ENCODE peak calls at places on chromosomes 11 and 22, in four cellular contexts. One of them, this sample, is unnamed.
A peak's percentile ranks its signal among the peaks of the same experiment; 100 is the strongest.

GRCh38 chr11:9808943-9809342 is 145.1 kb downstream of the SWAP70 start:
- DNase-seq in neural progenitor cell: peak; percentile 77
- DNase-seq in neuronal stem cell: peak; percentile 45
- DNase-seq in naive thymus-derived CD4-positive, alpha-beta T cell: no peak
- DNase-seq in this sample: no peak

GRCh38 chr22:30968015-30968923 is at the start of gene MORC2:
- DNase-seq in naive thymus-derived CD4-positive, alpha-beta T cell: no peak
- DNase-seq in neural progenitor cell: no peak
- DNase-seq in neuronal stem cell: peak; percentile 20
- DNase-seq in this sample: peak; percentile 71

GRCh38 chr11:101428918-101429317 is 154.9 kb downstream of the TRPC6 start:
- DNase-seq in neural progenitor cell: peak; percentile 57
- DNase-seq in naive thymus-derived CD4-positive, alpha-beta T cell: no peak
- DNase-seq in neuronal stem cell: no peak
- DNase-seq in this sample: peak; percentile 31

GRCh38 chr11:123382555-123383074 is 47.5 kb upstream of the GRAMD1B start:
- DNase-seq in neuronal stem cell: no peak
- DNase-seq in naive thymus-derived CD4-positive, alpha-beta T cell: no peak
- DNase-seq in neural progenitor cell: no peak
- DNase-seq in this sample: no peak

GRCh38 chr11:8390851-8391612 is 127.4 kb upstream of the LMO1 start:
- DNase-seq in neuronal stem cell: no peak
- DNase-seq in neural progenitor cell: no peak
- DNase-seq in naive thymus-derived CD4-positive, alpha-beta T cell: no peak
- DNase-seq in this sample: no peak

GRCh38 chr22:24894998-24895397 is 51.5 kb downstream of the LHFPL7 start:
- DNase-seq in neural progenitor cell: no peak
- DNase-seq in neuronal stem cell: no peak
- DNase-seq in naive thymus-derived CD4-positive, alpha-beta T cell: no peak
- DNase-seq in this sample: peak; percentile 82

GRCh38 chr22:47281126-47282106 is 519.0 kb downstream of the TBC1D22A start:
- DNase-seq in neuronal stem cell: no peak
- DNase-seq in neural progenitor cell: no peak
- DNase-seq in naive thymus-derived CD4-positive, alpha-beta T cell: no peak
- DNase-seq in this sample: no peak

GRCh38 chr22:30829901-30830550 is 135.4 kb downstream of the OSBP2 start:
- DNase-seq in neural progenitor cell: no peak
- DNase-seq in neuronal stem cell: no peak
- DNase-seq in naive thymus-derived CD4-positive, alpha-beta T cell: no peak
- DNase-seq in this sample: no peak

GRCh38 chr11:109877043-109877442 is 216.1 kb upstream of the ZC3H12C start:
- DNase-seq in neural progenitor cell: no peak
- DNase-seq in naive thymus-derived CD4-positive, alpha-beta T cell: no peak
- DNase-seq in neuronal stem cell: no peak
- DNase-seq in this sample: no peak

GRCh38 chr11:27254744-27255446 is 108.1 kb downstream of the CCDC34 start:
- DNase-seq in naive thymus-derived CD4-positive, alpha-beta T cell: no peak
- DNase-seq in neuronal stem cell: no peak
- DNase-seq in neural progenitor cell: no peak
- DNase-seq in this sample: no peak

GRCh38 chr11:19905280-19905853 is 192.7 kb downstream of the NAV2 start:
- DNase-seq in neural progenitor cell: peak; percentile 55
- DNase-seq in naive thymus-derived CD4-positive, alpha-beta T cell: no peak
- DNase-seq in neuronal stem cell: peak; percentile 33
- DNase-seq in this sample: no peak

GRCh38 chr11:76962583-76963416 is 71.4 kb upstream of the B3GNT6 start:
- DNase-seq in neural progenitor cell: no peak
- DNase-seq in naive thymus-derived CD4-positive, alpha-beta T cell: no peak
- DNase-seq in neuronal stem cell: no peak
- DNase-seq in this sample: no peak

GRCh38 chr22:39360674-39361413 is 11.1 kb downstream of the SYNGR1 start:
- DNase-seq in naive thymus-derived CD4-positive, alpha-beta T cell: no peak
- DNase-seq in neuronal stem cell: no peak
- DNase-seq in neural progenitor cell: peak; percentile 41
- DNase-seq in this sample: no peak

GRCh38 chr11:128582496-128583366 is 4.6 kb downstream of the ETS1 start:
- DNase-seq in neuronal stem cell: no peak
- DNase-seq in neural progenitor cell: peak; percentile 50
- DNase-seq in naive thymus-derived CD4-positive, alpha-beta T cell: no peak
- DNase-seq in this sample: no peak

GRCh38 chr11:117144477-117145392 is 648 bp downstream of the PAFAH1B2 start:
- DNase-seq in naive thymus-derived CD4-positive, alpha-beta T cell: peak; percentile 9
- DNase-seq in neural progenitor cell: peak; percentile 78
- DNase-seq in neuronal stem cell: peak; percentile 3
- DNase-seq in this sample: peak; percentile 77

GRCh38 chr11:1233351-1234053 is 10.6 kb downstream of the MUC5B start:
- DNase-seq in naive thymus-derived CD4-positive, alpha-beta T cell: no peak
- DNase-seq in neuronal stem cell: no peak
- DNase-seq in neural progenitor cell: no peak
- DNase-seq in this sample: peak; percentile 85

GRCh38 chr22:38860291-38861169 is 11.5 kb downstream of the CBX6 start:
- DNase-seq in naive thymus-derived CD4-positive, alpha-beta T cell: no peak
- DNase-seq in neuronal stem cell: no peak
- DNase-seq in neural progenitor cell: peak; percentile 30
- DNase-seq in this sample: no peak

GRCh38 chr22:30830907-30831306 is 136.2 kb downstream of the OSBP2 start:
- DNase-seq in neuronal stem cell: no peak
- DNase-seq in naive thymus-derived CD4-positive, alpha-beta T cell: no peak
- DNase-seq in neural progenitor cell: no peak
- DNase-seq in this sample: no peak

GRCh38 chr11:18221274-18221876 is 15.2 kb downstream of the SAA4 start:
- DNase-seq in naive thymus-derived CD4-positive, alpha-beta T cell: no peak
- DNase-seq in neural progenitor cell: no peak
- DNase-seq in neuronal stem cell: no peak
- DNase-seq in this sample: no peak

GRCh38 chr11:18229501-18229900 is 7.1 kb downstream of the SAA4 start:
- DNase-seq in neuronal stem cell: no peak
- DNase-seq in neural progenitor cell: no peak
- DNase-seq in naive thymus-derived CD4-positive, alpha-beta T cell: no peak
- DNase-seq in this sample: no peak

GRCh38 chr11:18222814-18223421 is 13.7 kb downstream of the SAA4 start:
- DNase-seq in neuronal stem cell: no peak
- DNase-seq in neural progenitor cell: no peak
- DNase-seq in naive thymus-derived CD4-positive, alpha-beta T cell: no peak
- DNase-seq in this sample: no peak

GRCh38 chr11:18223937-18224387 is 12.6 kb downstream of the SAA4 start:
- DNase-seq in neural progenitor cell: no peak
- DNase-seq in neuronal stem cell: no peak
- DNase-seq in naive thymus-derived CD4-positive, alpha-beta T cell: no peak
- DNase-seq in this sample: no peak

GRCh38 chr11:18225906-18226305 is 10.7 kb downstream of the SAA4 start:
- DNase-seq in neuronal stem cell: no peak
- DNase-seq in naive thymus-derived CD4-positive, alpha-beta T cell: no peak
- DNase-seq in neural progenitor cell: no peak
- DNase-seq in this sample: no peak
- H3K4me1 ChIP-seq in neuronal stem cell: no peaks in the 10 kb centered on the region
- H3K4me1 ChIP-seq in naive thymus-derived CD4-positive, alpha-beta T cell: no peaks in the 10 kb centered on the region
- H3K4me1 ChIP-seq in neural progenitor cell: no peaks in the 10 kb centered on the region
- H3K4me1 ChIP-seq in this sample: no peaks in the 10 kb centered on the region

GRCh38 chr11:45026835-45027234 is 76.2 kb upstream of the TP53I11 start:
- DNase-seq in neural progenitor cell: no peak
- DNase-seq in naive thymus-derived CD4-positive, alpha-beta T cell: no peak
- DNase-seq in neuronal stem cell: no peak
- DNase-seq in this sample: no peak

GRCh38 chr11:45031912-45032519 is 81.3 kb upstream of the TP53I11 start:
- DNase-seq in naive thymus-derived CD4-positive, alpha-beta T cell: no peak
- DNase-seq in neuronal stem cell: no peak
- DNase-seq in neural progenitor cell: no peak
- DNase-seq in this sample: no peak

GRCh38 chr11:45028921-45029680 is 78.4 kb upstream of the TP53I11 start:
- DNase-seq in naive thymus-derived CD4-positive, alpha-beta T cell: no peak
- DNase-seq in neural progenitor cell: no peak
- DNase-seq in neuronal stem cell: no peak
- DNase-seq in this sample: no peak

GRCh38 chr11:45027312-45027711 is 76.6 kb upstream of the TP53I11 start:
- DNase-seq in neural progenitor cell: no peak
- DNase-seq in neuronal stem cell: no peak
- DNase-seq in naive thymus-derived CD4-positive, alpha-beta T cell: no peak
- DNase-seq in this sample: no peak

GRCh38 chr11:45030778-45031177 is 80.1 kb upstream of the TP53I11 start:
- DNase-seq in neuronal stem cell: no peak
- DNase-seq in naive thymus-derived CD4-positive, alpha-beta T cell: no peak
- DNase-seq in neural progenitor cell: no peak
- DNase-seq in this sample: no peak
- H3K4me1 ChIP-seq in neuronal stem cell: no peaks in the 10 kb centered on the region
- H3K4me1 ChIP-seq in naive thymus-derived CD4-positive, alpha-beta T cell: peaks cover 7% of the 10 kb centered on the region
- H3K4me1 ChIP-seq in neural progenitor cell: no peaks in the 10 kb centered on the region
- H3K4me1 ChIP-seq in this sample: no peaks in the 10 kb centered on the region

GRCh38 chr11:85923455-85923854 is 68.3 kb downstream of the CCDC83 start:
- DNase-seq in neural progenitor cell: no peak
- DNase-seq in neuronal stem cell: no peak
- DNase-seq in naive thymus-derived CD4-positive, alpha-beta T cell: no peak
- DNase-seq in this sample: no peak

GRCh38 chr11:85918910-85919794 is 64.0 kb downstream of the CCDC83 start:
- DNase-seq in neural progenitor cell: peak; percentile 7
- DNase-seq in neuronal stem cell: no peak
- DNase-seq in naive thymus-derived CD4-positive, alpha-beta T cell: no peak
- DNase-seq in this sample: no peak

GRCh38 chr11:85922367-85922766 is 67.2 kb downstream of the CCDC83 start:
- DNase-seq in naive thymus-derived CD4-positive, alpha-beta T cell: no peak
- DNase-seq in neural progenitor cell: no peak
- DNase-seq in neuronal stem cell: no peak
- DNase-seq in this sample: no peak
- H3K4me1 ChIP-seq in naive thymus-derived CD4-positive, alpha-beta T cell: no peaks in the 10 kb centered on the region
- H3K4me1 ChIP-seq in neural progenitor cell: peaks cover 5% of the 10 kb centered on the region
- H3K4me1 ChIP-seq in neuronal stem cell: no peaks in the 10 kb centered on the region
- H3K4me1 ChIP-seq in this sample: no peaks in the 10 kb centered on the region

GRCh38 chr11:68525930-68526329 is 65.4 kb downstream of the PPP6R3 start:
- DNase-seq in naive thymus-derived CD4-positive, alpha-beta T cell: no peak
- DNase-seq in neuronal stem cell: no peak
- DNase-seq in neural progenitor cell: no peak
- DNase-seq in this sample: no peak
- H3K4me1 ChIP-seq in naive thymus-derived CD4-positive, alpha-beta T cell: peaks cover 29% of the 10 kb centered on the region
- H3K4me1 ChIP-seq in neuronal stem cell: peaks cover 4% of the 10 kb centered on the region
- H3K4me1 ChIP-seq in neural progenitor cell: peaks cover 17% of the 10 kb centered on the region
- H3K4me1 ChIP-seq in this sample: peaks cover 35% of the 10 kb centered on the region

DNA sequence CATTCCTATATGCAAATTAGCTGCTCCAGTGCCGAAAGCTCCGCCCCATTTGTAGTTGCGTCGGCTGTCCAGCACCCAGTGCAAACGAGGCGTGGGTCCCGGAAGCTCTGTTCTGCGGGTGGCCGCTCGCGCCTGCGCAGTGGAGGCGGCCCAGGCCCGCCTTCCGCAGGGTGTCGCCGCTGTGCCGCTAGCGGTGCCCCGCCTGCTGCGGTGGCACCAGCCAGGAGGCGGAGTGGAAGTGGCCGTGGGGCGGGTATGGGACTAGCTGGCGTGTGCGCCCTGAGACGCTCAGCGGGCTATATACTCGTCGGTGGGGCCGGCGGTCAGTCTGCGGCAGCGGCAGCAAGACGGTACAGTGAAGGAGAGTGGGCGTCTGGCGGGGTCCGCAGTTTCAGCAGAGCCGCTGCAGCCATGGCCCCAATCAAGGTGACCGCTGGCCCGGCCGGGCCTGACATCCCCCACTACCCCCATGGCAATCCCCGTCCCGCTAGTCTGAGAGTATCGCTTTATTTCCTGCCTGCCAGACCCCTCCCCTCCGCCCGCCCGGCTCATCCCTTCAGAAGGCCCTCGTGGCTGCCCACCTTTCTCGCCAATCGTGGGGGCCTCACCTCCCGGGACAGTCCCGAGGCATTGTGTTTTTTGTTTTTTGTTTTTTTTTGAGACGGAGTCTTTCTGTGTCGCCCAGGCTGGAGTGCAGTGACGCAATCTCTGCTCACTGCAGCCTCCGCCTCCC is at the start of gene PRDX5:
- DNase-seq in neuronal stem cell: peak; percentile 95
- DNase-seq in naive thymus-derived CD4-positive, alpha-beta T cell: peak; percentile 93
- DNase-seq in neural progenitor cell: peak; percentile 97
- DNase-seq in this sample: peak; percentile 98
- H3K4me1 ChIP-seq in neuronal stem cell: peaks cover 9% of the 10 kb centered on the region
- H3K4me1 ChIP-seq in naive thymus-derived CD4-positive, alpha-beta T cell: peaks cover 10% of the 10 kb centered on the region
- H3K4me1 ChIP-seq in neural progenitor cell: peaks cover 12% of the 10 kb centered on the region
- H3K4me1 ChIP-seq in this sample: peaks cover 32% of the 10 kb centered on the region

DNA sequence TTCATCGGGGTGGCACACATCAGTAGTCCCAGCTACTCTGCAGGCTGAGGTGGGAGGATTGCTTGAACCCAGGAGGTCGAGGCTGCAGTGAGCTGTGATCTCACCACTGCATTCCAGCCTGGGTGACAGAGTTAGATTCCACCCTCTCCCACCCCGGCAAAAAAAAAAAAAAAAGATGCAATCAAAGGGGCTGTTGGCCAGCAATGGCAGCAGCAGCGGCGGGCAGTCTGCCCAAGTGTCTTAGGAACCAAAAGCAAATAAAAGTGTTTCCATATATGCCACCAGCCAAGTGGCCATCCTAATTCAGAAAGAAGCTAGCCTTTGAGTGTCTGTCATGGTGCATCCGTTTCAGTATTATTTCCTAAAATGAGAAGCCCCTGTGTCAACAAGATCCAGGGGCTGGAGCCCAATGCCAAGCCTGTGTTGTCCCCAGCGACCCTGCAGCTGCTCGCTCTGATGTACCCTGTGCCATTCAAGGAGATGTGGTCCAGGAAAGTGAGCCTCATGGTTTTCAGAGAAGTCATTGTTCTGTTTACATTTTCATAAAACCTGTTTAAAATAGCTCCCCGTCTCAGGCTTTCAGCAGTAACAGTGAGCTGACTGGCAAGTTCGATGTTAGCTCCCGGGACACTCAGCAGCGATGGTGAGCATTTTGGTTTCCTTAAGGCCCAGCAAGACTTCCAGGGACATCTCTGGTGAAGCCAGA is 12.5 kb downstream of the CDPF1 start:
- DNase-seq in naive thymus-derived CD4-positive, alpha-beta T cell: no peak
- DNase-seq in neuronal stem cell: no peak
- DNase-seq in neural progenitor cell: no peak
- DNase-seq in this sample: no peak
- H3K4me1 ChIP-seq in naive thymus-derived CD4-positive, alpha-beta T cell: peaks cover 19% of the 10 kb centered on the region
- H3K4me1 ChIP-seq in neuronal stem cell: no peaks in the 10 kb centered on the region
- H3K4me1 ChIP-seq in neural progenitor cell: no peaks in the 10 kb centered on the region
- H3K4me1 ChIP-seq in this sample: no peaks in the 10 kb centered on the region

DNA sequence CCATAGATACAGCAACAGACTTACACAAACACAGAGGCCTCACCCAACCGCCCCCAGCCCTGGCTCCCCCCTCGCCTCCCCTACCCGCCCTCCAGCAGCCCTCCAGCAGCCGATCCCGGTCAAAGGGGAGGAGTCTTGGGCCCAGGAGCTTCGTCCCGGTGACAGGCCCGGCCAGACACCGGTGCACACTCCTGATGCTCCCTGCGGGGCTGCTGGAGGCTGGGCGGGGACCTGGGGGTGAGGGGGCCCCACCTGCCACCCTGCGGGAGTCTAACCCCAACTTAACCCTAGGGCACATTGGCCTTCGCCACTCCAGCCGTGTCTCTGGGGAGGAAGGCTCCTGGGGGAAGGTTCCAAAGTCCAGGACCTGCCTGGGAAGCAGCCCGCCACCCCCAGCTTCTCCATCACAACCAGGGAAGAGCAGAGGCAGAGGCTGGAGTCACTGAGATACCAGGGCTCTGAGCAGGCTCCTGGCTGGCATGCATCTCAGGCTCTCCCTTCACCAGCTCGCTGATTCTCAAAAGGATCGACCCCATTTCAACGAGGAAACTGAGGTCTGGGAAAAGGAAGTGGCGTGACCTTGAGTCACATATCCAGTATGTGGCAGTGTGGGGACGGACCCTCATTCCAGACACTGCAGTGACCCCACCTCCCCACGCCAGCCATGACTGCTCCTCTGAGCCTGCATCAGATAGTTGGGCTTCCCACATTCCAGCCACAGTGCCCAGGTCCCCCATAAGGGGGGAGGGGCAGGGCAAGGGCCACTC is 14.4 kb downstream of the BCL9L start:
- DNase-seq in neuronal stem cell: no peak
- DNase-seq in neural progenitor cell: peak; percentile 55
- DNase-seq in naive thymus-derived CD4-positive, alpha-beta T cell: no peak
- DNase-seq in this sample: peak; percentile 69
- H3K4me1 ChIP-seq in neuronal stem cell: peaks cover 68% of the 10 kb centered on the region
- H3K4me1 ChIP-seq in neural progenitor cell: peaks cover 88% of the 10 kb centered on the region
- H3K4me1 ChIP-seq in naive thymus-derived CD4-positive, alpha-beta T cell: peaks cover 86% of the 10 kb centered on the region
- H3K4me1 ChIP-seq in this sample: peaks cover 79% of the 10 kb centered on the region

This sample was measured in mucosa of descending colon.